ENCODE peak calls at places on chromosomes 4 and X, in nine cellular contexts. One of them, this sample, is unnamed.

GRCh38 chr4:139975830-139976272 is 178.1 kb downstream of the MAML3 start:
- DNase-seq in K562: no peak
- DNase-seq in hepatocyte: no peak
- DNase-seq in pancreas: no peak
- DNase-seq in GM23248: peak; percentile 55
- DNase-seq in effector memory CD4-positive, alpha-beta T cell: no peak
- DNase-seq in lower lobe of right lung: no peak
- DNase-seq in A549: no peak
- DNase-seq in stomach: no peak
- DNase-seq in this sample: no peak

GRCh38 chrX:71659342-71659741 is 8.0 kb upstream of the LOC101059915 start:
- DNase-seq in K562: no peak
- DNase-seq in hepatocyte: no peak
- DNase-seq in pancreas: no peak
- DNase-seq in GM23248: no peak
- DNase-seq in effector memory CD4-positive, alpha-beta T cell: no peak
- DNase-seq in lower lobe of right lung: no peak
- DNase-seq in A549: no peak
- DNase-seq in stomach: no peak
- DNase-seq in this sample: no peak

GRCh38 chr4:87038837-87039715 is 104.3 kb downstream of the AFF1 start:
- DNase-seq in K562: no peak
- DNase-seq in hepatocyte: peak; percentile 54
- DNase-seq in pancreas: peak; percentile 70
- DNase-seq in GM23248: peak; percentile 98
- DNase-seq in effector memory CD4-positive, alpha-beta T cell: no peak
- DNase-seq in lower lobe of right lung: peak; percentile 52
- DNase-seq in A549: peak; percentile 60
- DNase-seq in stomach: peak; percentile 32
- DNase-seq in this sample: peak; percentile 88

GRCh38 chr4:14566518-14566917 is 435.8 kb upstream of the CPEB2 start:
- DNase-seq in K562: no peak
- DNase-seq in hepatocyte: no peak
- DNase-seq in pancreas: no peak
- DNase-seq in GM23248: no peak
- DNase-seq in effector memory CD4-positive, alpha-beta T cell: no peak
- DNase-seq in lower lobe of right lung: no peak
- DNase-seq in A549: no peak
- DNase-seq in stomach: no peak
- DNase-seq in this sample: peak; percentile 16

GRCh38 chrX:115650916-115651315 is 89.9 kb downstream of the PLS3 start:
- DNase-seq in K562: peak; percentile 8
- DNase-seq in hepatocyte: peak; percentile 59
- DNase-seq in pancreas: no peak
- DNase-seq in GM23248: peak; percentile 60
- DNase-seq in effector memory CD4-positive, alpha-beta T cell: no peak
- DNase-seq in lower lobe of right lung: no peak
- DNase-seq in A549: peak; percentile 51
- DNase-seq in stomach: peak; percentile 31
- DNase-seq in this sample: peak; percentile 53

GRCh38 chr4:145933134-145933533 is 5.5 kb downstream of the ZNF827 start:
- DNase-seq in K562: no peak
- DNase-seq in hepatocyte: no peak
- DNase-seq in pancreas: no peak
- DNase-seq in GM23248: peak; percentile 74
- DNase-seq in effector memory CD4-positive, alpha-beta T cell: no peak
- DNase-seq in lower lobe of right lung: no peak
- DNase-seq in A549: no peak
- DNase-seq in stomach: no peak
- DNase-seq in this sample: no peak

GRCh38 chr4:45693746-45694145 is 430.1 kb downstream of the GABRG1 start:
- DNase-seq in K562: no peak
- DNase-seq in hepatocyte: peak; percentile 17
- DNase-seq in pancreas: no peak
- DNase-seq in GM23248: peak; percentile 1
- DNase-seq in effector memory CD4-positive, alpha-beta T cell: no peak
- DNase-seq in lower lobe of right lung: no peak
- DNase-seq in A549: no peak
- DNase-seq in stomach: peak; percentile 27
- DNase-seq in this sample: peak; percentile 1

GRCh38 chr4:24745172-24745895 is 50.0 kb upstream of the SOD3 start:
- DNase-seq in K562: no peak
- DNase-seq in hepatocyte: no peak
- DNase-seq in pancreas: no peak
- DNase-seq in GM23248: no peak
- DNase-seq in effector memory CD4-positive, alpha-beta T cell: no peak
- DNase-seq in lower lobe of right lung: no peak
- DNase-seq in A549: no peak
- DNase-seq in stomach: no peak
- DNase-seq in this sample: no peak

GRCh38 chrX:104641176-104641575 is 75.2 kb downstream of the IL1RAPL2 start:
- DNase-seq in K562: no peak
- DNase-seq in hepatocyte: no peak
- DNase-seq in pancreas: no peak
- DNase-seq in GM23248: no peak
- DNase-seq in effector memory CD4-positive, alpha-beta T cell: no peak
- DNase-seq in lower lobe of right lung: no peak
- DNase-seq in A549: no peak
- DNase-seq in stomach: no peak
- DNase-seq in this sample: no peak

GRCh38 chrX:68843992-68844391 is 15.2 kb downstream of the EFNB1 start:
- DNase-seq in K562: no peak
- DNase-seq in hepatocyte: no peak
- DNase-seq in pancreas: no peak
- DNase-seq in GM23248: no peak
- DNase-seq in effector memory CD4-positive, alpha-beta T cell: no peak
- DNase-seq in lower lobe of right lung: no peak
- DNase-seq in A549: no peak
- DNase-seq in stomach: no peak
- DNase-seq in this sample: no peak

GRCh38 chr4:26144526-26145167 is 176.2 kb upstream of the RBPJ start:
- DNase-seq in K562: no peak
- DNase-seq in hepatocyte: no peak
- DNase-seq in pancreas: no peak
- DNase-seq in GM23248: peak; percentile 51
- DNase-seq in effector memory CD4-positive, alpha-beta T cell: no peak
- DNase-seq in lower lobe of right lung: no peak
- DNase-seq in A549: no peak
- DNase-seq in stomach: no peak
- DNase-seq in this sample: no peak

GRCh38 chrX:71098302-71098701 is 2.7 kb downstream of the FOXO4 start:
- DNase-seq in K562: peak; percentile 67
- DNase-seq in hepatocyte: peak; percentile 63
- DNase-seq in pancreas: no peak
- DNase-seq in GM23248: peak; percentile 55
- DNase-seq in effector memory CD4-positive, alpha-beta T cell: peak; percentile 65
- DNase-seq in lower lobe of right lung: peak; percentile 67
- DNase-seq in A549: peak; percentile 55
- DNase-seq in stomach: peak; percentile 60
- DNase-seq in this sample: peak; percentile 56

GRCh38 chr4:145566767-145567166 is 52.4 kb upstream of the MMAA start:
- DNase-seq in K562: no peak
- DNase-seq in hepatocyte: no peak
- DNase-seq in pancreas: no peak
- DNase-seq in GM23248: no peak
- DNase-seq in effector memory CD4-positive, alpha-beta T cell: no peak
- DNase-seq in lower lobe of right lung: no peak
- DNase-seq in A549: no peak
- DNase-seq in stomach: no peak
- DNase-seq in this sample: no peak

GRCh38 chrX:2498781-2499302 is 1.9 kb downstream of the DHRSX start:
- DNase-seq in K562: no peak
- DNase-seq in hepatocyte: peak; percentile 44
- DNase-seq in pancreas: peak; percentile 59
- DNase-seq in GM23248: peak; percentile 58
- DNase-seq in effector memory CD4-positive, alpha-beta T cell: no peak
- DNase-seq in lower lobe of right lung: no peak
- DNase-seq in A549: peak; percentile 45
- DNase-seq in stomach: peak; percentile 8
- DNase-seq in this sample: peak; percentile 17

GRCh38 chr4:1090036-1090435 is 23.3 kb downstream of the RNF212 start:
- DNase-seq in K562: no peak
- DNase-seq in hepatocyte: no peak
- DNase-seq in pancreas: no peak
- DNase-seq in GM23248: no peak
- DNase-seq in effector memory CD4-positive, alpha-beta T cell: no peak
- DNase-seq in lower lobe of right lung: no peak
- DNase-seq in A549: no peak
- DNase-seq in stomach: no peak
- DNase-seq in this sample: no peak

GRCh38 chrX:39163585-39163984 is 362.3 kb downstream of the MID1IP1 start:
- DNase-seq in K562: no peak
- DNase-seq in hepatocyte: no peak
- DNase-seq in pancreas: no peak
- DNase-seq in GM23248: no peak
- DNase-seq in effector memory CD4-positive, alpha-beta T cell: no peak
- DNase-seq in lower lobe of right lung: no peak
- DNase-seq in A549: no peak
- DNase-seq in stomach: no peak
- DNase-seq in this sample: no peak

GRCh38 chr4:39613093-39613656 is 25.5 kb downstream of the SMIM14 start:
- DNase-seq in K562: no peak
- DNase-seq in hepatocyte: no peak
- DNase-seq in pancreas: no peak
- DNase-seq in GM23248: peak; percentile 56
- DNase-seq in effector memory CD4-positive, alpha-beta T cell: no peak
- DNase-seq in lower lobe of right lung: no peak
- DNase-seq in A549: peak; percentile 31
- DNase-seq in stomach: no peak
- DNase-seq in this sample: no peak

GRCh38 chr4:89300060-89300459 is 7.5 kb downstream of the GPRIN3 start:
- DNase-seq in K562: no peak
- DNase-seq in hepatocyte: no peak
- DNase-seq in pancreas: no peak
- DNase-seq in GM23248: no peak
- DNase-seq in effector memory CD4-positive, alpha-beta T cell: no peak
- DNase-seq in lower lobe of right lung: no peak
- DNase-seq in A549: no peak
- DNase-seq in stomach: no peak
- DNase-seq in this sample: no peak
- H3K4me1 ChIP-seq in K562: no peaks in the 10 kb centered on the region
- H3K4me1 ChIP-seq in hepatocyte: peaks cover 18% of the 10 kb centered on the region
- H3K4me1 ChIP-seq in pancreas: peaks cover 45% of the 10 kb centered on the region
- H3K4me1 ChIP-seq in GM23248: peaks cover 13% of the 10 kb centered on the region
- H3K4me1 ChIP-seq in effector memory CD4-positive, alpha-beta T cell: peaks cover 78% of the 10 kb centered on the region
- H3K4me1 ChIP-seq in lower lobe of right lung: peaks cover 54% of the 10 kb centered on the region
- H3K4me1 ChIP-seq in A549: peaks cover 73% of the 10 kb centered on the region
- H3K4me1 ChIP-seq in stomach: peaks cover 15% of the 10 kb centered on the region
- H3K4me1 ChIP-seq in this sample: peaks cover 63% of the 10 kb centered on the region

GRCh38 chr4:158778712-158779111 is 9.9 kb downstream of the FNIP2 start:
- DNase-seq in K562: no peak
- DNase-seq in hepatocyte: no peak
- DNase-seq in pancreas: no peak
- DNase-seq in GM23248: no peak
- DNase-seq in effector memory CD4-positive, alpha-beta T cell: no peak
- DNase-seq in lower lobe of right lung: no peak
- DNase-seq in A549: no peak
- DNase-seq in stomach: peak; percentile 71
- DNase-seq in this sample: no peak
- H3K4me1 ChIP-seq in K562: peaks cover 30% of the 10 kb centered on the region
- H3K4me1 ChIP-seq in hepatocyte: peaks cover 54% of the 10 kb centered on the region
- H3K4me1 ChIP-seq in pancreas: peaks cover 23% of the 10 kb centered on the region
- H3K4me1 ChIP-seq in GM23248: peaks cover 39% of the 10 kb centered on the region
- H3K4me1 ChIP-seq in effector memory CD4-positive, alpha-beta T cell: peaks cover 4% of the 10 kb centered on the region
- H3K4me1 ChIP-seq in lower lobe of right lung: peaks cover 66% of the 10 kb centered on the region
- H3K4me1 ChIP-seq in A549: peaks cover 51% of the 10 kb centered on the region
- H3K4me1 ChIP-seq in stomach: peaks cover 54% of the 10 kb centered on the region
- H3K4me1 ChIP-seq in this sample: peaks cover 61% of the 10 kb centered on the region

GRCh38 chr4:19735012-19735411 is 516.7 kb upstream of the SLIT2 start:
- DNase-seq in K562: no peak
- DNase-seq in hepatocyte: no peak
- DNase-seq in pancreas: no peak
- DNase-seq in GM23248: peak; percentile 42
- DNase-seq in effector memory CD4-positive, alpha-beta T cell: no peak
- DNase-seq in lower lobe of right lung: no peak
- DNase-seq in A549: no peak
- DNase-seq in stomach: no peak
- DNase-seq in this sample: no peak

GRCh38 chr4:19736968-19737756 is 514.5 kb upstream of the SLIT2 start:
- DNase-seq in K562: no peak
- DNase-seq in hepatocyte: no peak
- DNase-seq in pancreas: no peak
- DNase-seq in GM23248: no peak
- DNase-seq in effector memory CD4-positive, alpha-beta T cell: no peak
- DNase-seq in lower lobe of right lung: no peak
- DNase-seq in A549: no peak
- DNase-seq in stomach: no peak
- DNase-seq in this sample: peak; percentile 27

DNA sequence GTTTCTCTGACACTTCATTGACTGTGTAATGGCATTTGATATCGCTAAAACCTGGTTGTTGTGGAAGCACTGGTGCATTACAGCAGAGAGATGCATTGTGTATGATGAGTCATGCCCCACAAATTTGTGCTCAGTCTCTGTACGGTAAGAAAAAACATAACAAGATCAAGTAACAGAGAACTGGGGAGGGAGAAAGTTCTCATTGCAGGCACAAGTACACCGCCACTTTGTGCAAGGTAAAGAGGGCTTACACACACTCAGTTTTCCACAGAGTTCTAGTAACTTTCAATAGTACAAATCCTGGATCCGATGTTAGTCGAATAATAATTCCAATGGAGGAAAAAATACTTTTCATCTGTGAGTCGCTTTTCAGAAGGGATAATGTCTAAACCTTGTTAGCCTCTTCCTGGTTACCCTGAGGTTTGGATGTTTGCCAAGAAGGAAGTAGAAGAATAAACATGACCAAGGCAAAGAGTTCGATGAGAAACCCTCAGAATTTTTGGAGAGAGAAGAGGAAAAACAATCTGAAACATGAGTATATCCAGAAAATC is 512.5 kb upstream of the SLIT2 start:
- DNase-seq in K562: no peak
- DNase-seq in hepatocyte: peak; percentile 51
- DNase-seq in pancreas: no peak
- DNase-seq in GM23248: peak; percentile 71
- DNase-seq in effector memory CD4-positive, alpha-beta T cell: no peak
- DNase-seq in lower lobe of right lung: no peak
- DNase-seq in A549: peak; percentile 43
- DNase-seq in stomach: no peak
- DNase-seq in this sample: no peak
- H3K4me1 ChIP-seq in K562: no peaks in the 10 kb centered on the region
- H3K4me1 ChIP-seq in hepatocyte: no peaks in the 10 kb centered on the region
- H3K4me1 ChIP-seq in pancreas: no peaks in the 10 kb centered on the region
- H3K4me1 ChIP-seq in GM23248: peaks cover 10% of the 10 kb centered on the region
- H3K4me1 ChIP-seq in effector memory CD4-positive, alpha-beta T cell: no peaks in the 10 kb centered on the region
- H3K4me1 ChIP-seq in lower lobe of right lung: no peaks in the 10 kb centered on the region
- H3K4me1 ChIP-seq in A549: no peaks in the 10 kb centered on the region
- H3K4me1 ChIP-seq in stomach: no peaks in the 10 kb centered on the region
- H3K4me1 ChIP-seq in this sample: peaks cover 7% of the 10 kb centered on the region

DNA sequence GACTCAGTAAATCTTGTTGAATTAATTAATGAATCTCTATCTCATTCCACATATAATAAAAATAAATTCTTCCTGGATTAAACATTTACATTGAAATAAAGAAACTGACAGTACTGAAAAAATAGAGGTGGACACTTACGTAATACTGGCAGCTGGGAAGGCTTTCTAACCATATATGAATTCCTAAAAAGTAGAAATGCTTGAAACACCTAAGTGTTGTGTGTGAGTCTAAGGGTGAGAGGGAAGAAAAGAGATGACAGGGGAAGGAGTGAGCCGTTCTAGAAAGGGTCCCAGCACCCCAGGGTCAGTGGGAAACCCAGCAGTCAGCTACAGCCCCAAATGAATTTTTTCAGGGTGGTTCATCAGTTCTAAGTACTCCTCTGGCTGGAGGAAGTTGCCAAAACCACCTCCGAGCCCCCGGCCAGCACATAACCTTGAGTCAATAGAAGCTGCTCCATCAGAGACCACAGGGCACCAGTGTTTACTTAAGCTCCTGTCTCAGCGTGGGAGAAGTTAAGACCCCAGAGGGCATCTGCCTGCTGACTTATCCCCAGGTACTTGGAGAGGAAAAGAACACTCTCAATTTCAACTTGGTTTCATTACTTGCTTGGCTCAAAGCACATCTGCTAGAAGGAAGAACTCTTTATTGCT is 18.3 kb downstream of the GAB3 start:
- DNase-seq in K562: no peak
- DNase-seq in hepatocyte: no peak
- DNase-seq in pancreas: no peak
- DNase-seq in GM23248: peak; percentile 64
- DNase-seq in effector memory CD4-positive, alpha-beta T cell: no peak
- DNase-seq in lower lobe of right lung: no peak
- DNase-seq in A549: peak; percentile 33
- DNase-seq in stomach: no peak
- DNase-seq in this sample: peak; percentile 39
- H3K4me1 ChIP-seq in K562: peaks cover 42% of the 10 kb centered on the region
- H3K4me1 ChIP-seq in hepatocyte: peaks cover 16% of the 10 kb centered on the region
- H3K4me1 ChIP-seq in pancreas: no peaks in the 10 kb centered on the region
- H3K4me1 ChIP-seq in GM23248: peaks cover 77% of the 10 kb centered on the region
- H3K4me1 ChIP-seq in effector memory CD4-positive, alpha-beta T cell: peaks cover 34% of the 10 kb centered on the region
- H3K4me1 ChIP-seq in lower lobe of right lung: peaks cover 99% of the 10 kb centered on the region
- H3K4me1 ChIP-seq in A549: peaks cover 62% of the 10 kb centered on the region
- H3K4me1 ChIP-seq in stomach: peaks cover 28% of the 10 kb centered on the region
- H3K4me1 ChIP-seq in this sample: no peaks in the 10 kb centered on the region